ENCODE peak calls at places on chromosomes 7 and 10, in ten cellular contexts. A is A549, U is SK-N-SH, K is WTC11, R is HCT116, S is endothelial cell of umbilical vein, C is GM12878, L is K562, F is H1, Z is HepG2. H is an unnamed sample.

GRCh38 chr10:106106114-106106513 is 1058.4 kb downstream of the SORCS1 start:
- DNase-seq in A (no peak), U (no peak), K (no peak), R (no peak), S (no peak), C (no peak), L (no peak), F (no peak), Z (no peak), H (no peak)

GRCh38 chr10:17123062-17123661 is 6.4 kb downstream of the CUBN start:
- DNase-seq in A (no peak), U (no peak), K (no peak), R (no peak), S (no peak), C (no peak), L (no peak), F (no peak), Z (no peak), H (no peak)

GRCh38 chr10:125165584-125166340 is 5.4 kb upstream of the CTBP2 start:
- DNase-seq in A (no peak), U (no peak), K (no peak), R (no peak), S (no peak), C (no peak), L (no peak), F (no peak), Z (no peak), H (no peak)

GRCh38 chr10:55146032-55146431 is 345.0 kb upstream of the PCDH15 start:
- DNase-seq in A (no peak), U (no peak), K (no peak), R (no peak), S (peak; percentile 24), C (no peak), L (no peak), F (no peak), Z (no peak), H (peak; percentile 64)

GRCh38 chr7:9149499-9150082 is 716.2 kb downstream of the NXPH1 start:
- DNase-seq in A (no peak), U (no peak), K (no peak), R (no peak), S (no peak), C (no peak), L (no peak), F (no peak), Z (no peak), H (no peak)

GRCh38 chr7:129778770-129779601 is 167.5 kb downstream of the NRF1 start:
- DNase-seq in A (peak; percentile 58), U (no peak), K (peak; percentile 49), R (no peak), S (no peak), C (no peak), L (no peak), F (no peak), Z (no peak), H (no peak)

GRCh38 chr7:151725844-151726770 is 150.8 kb downstream of the PRKAG2 start:
- DNase-seq in A (no peak), U (no peak), K (no peak), R (no peak), S (no peak), C (no peak), L (no peak), F (no peak), Z (no peak), H (no peak)

GRCh38 chr10:88557659-88558058 is 25.5 kb downstream of the RNLS start:
- DNase-seq in A (no peak), U (no peak), K (no peak), R (no peak), S (no peak), C (no peak), L (no peak), F (no peak), Z (no peak), H (no peak)

GRCh38 chr10:53952698-53953097 is 848.3 kb downstream of the PCDH15 start:
- DNase-seq in A (no peak), U (no peak), K (no peak), R (no peak), S (no peak), C (no peak), L (no peak), F (no peak), Z (no peak), H (no peak)

GRCh38 chr10:62560207-62560819 is 186.1 kb downstream of the ZNF365 start:
- DNase-seq in A (no peak), U (no peak), K (no peak), R (no peak), S (no peak), C (no peak), L (no peak), F (no peak), Z (no peak), H (no peak)

GRCh38 chr10:74851834-74852233 is 25.4 kb downstream of the KAT6B start:
- DNase-seq in A (no peak), U (no peak), K (no peak), R (no peak), S (peak; percentile 50), C (no peak), L (no peak), F (no peak), Z (no peak), H (no peak)

GRCh38 chr10:459743-460142 is 229.7 kb downstream of the DIP2C start:
- DNase-seq in A (no peak), U (no peak), K (no peak), R (no peak), S (no peak), C (no peak), L (no peak), F (no peak), Z (no peak), H (no peak)

GRCh38 chr10:124994573-124995473 is 52.9 kb downstream of the ZRANB1 start:
- DNase-seq in A (no peak), U (no peak), K (peak; percentile 4), R (no peak), S (no peak), C (no peak), L (no peak), F (no peak), Z (no peak), H (no peak)

GRCh38 chr10:5737352-5737751 is 52.7 kb downstream of the TASOR2 start:
- DNase-seq in A (no peak), U (no peak), K (peak; percentile 48), R (no peak), S (no peak), C (no peak), L (no peak), F (no peak), Z (no peak), H (no peak)
- TF ChIP-seq CTCF in A (no peak), U (no peak), K (no peak), R (no peak), S (no peak), C (peak; percentile 11), L (no peak), F (peak; percentile 49), Z (no peak), H (no peak)

GRCh38 chr10:27679996-27680395 is 65.6 kb downstream of the MKX start:
- DNase-seq in A (no peak), U (no peak), K (peak; percentile 14), R (no peak), S (no peak), C (no peak), L (no peak), F (no peak), Z (no peak), H (no peak)
- TF ChIP-seq MAX in A (no peak), U (no peak), K (no peak), R (no peak), S (no peak), C (no peak), L (no peak), F (no peak), Z (no peak), H (no peak)

DNA sequence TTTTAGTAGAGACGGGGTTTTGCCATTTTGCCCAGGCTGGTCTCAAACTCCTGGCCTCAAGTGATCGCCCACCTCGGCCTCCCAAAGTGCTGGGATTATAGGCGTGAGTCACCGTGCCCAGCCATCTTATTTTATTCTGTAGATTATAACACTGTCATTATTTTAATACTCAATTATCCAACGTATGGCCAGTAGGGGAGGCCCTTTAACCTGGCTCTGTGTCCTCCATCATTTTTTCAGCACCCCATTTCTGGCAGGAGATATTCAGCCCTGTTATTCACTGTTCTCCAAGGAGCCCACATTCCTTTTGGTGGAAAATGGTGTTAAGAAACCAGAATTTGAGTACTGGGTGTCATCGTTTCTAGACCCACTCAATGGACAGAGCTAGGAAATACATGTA is 31.5 kb downstream of the PDSS1 start:
- DNase-seq in A (no peak), U (no peak), K (no peak), R (no peak), S (no peak), C (no peak), L (no peak), F (no peak), Z (no peak), H (no peak)
- TF ChIP-seq CTCF in A (no peak), U (peak; percentile 20), K (no peak), R (peak; percentile 12), S (no peak), C (peak; percentile 23), L (no peak), F (no peak), Z (no peak), H (no peak)

GRCh38 chr7:99805641-99806040 is 21.7 kb upstream of the CYP3A4 start:
- DNase-seq in A (no peak), U (no peak), K (no peak), R (no peak), S (no peak), C (no peak), L (no peak), F (no peak), Z (no peak), H (no peak)

GRCh38 chr7:99806839-99807478 is 20.9 kb upstream of the CYP3A43 start:
- DNase-seq in A (no peak), U (no peak), K (no peak), R (no peak), S (no peak), C (no peak), L (peak; percentile 36), F (no peak), Z (no peak), H (no peak)

DNA sequence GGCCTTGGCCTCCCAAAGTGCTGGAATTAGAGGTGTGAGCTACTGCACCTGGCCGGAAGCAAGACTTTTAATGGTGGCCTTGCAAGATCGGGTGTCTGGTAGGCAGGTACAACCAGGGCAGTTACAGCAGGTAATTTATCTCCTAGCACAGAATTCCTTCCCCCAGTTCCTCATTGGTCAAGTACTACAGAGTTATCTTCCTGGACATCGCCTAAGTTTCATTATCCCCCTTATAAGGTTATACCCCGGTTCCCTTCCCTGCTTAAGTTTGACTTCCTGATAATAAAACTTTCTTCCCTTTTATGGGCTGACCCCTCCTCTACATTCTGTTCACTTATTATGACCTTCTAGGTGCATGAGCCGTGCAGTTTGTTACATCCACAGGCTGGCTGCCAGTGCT is 19.0 kb upstream of the CYP3A43 start:
- DNase-seq in A (no peak), U (no peak), K (no peak), R (no peak), S (no peak), C (no peak), L (no peak), F (no peak), Z (no peak), H (no peak)
- TF ChIP-seq MAX in A (no peak), U (no peak), K (no peak), R (no peak), S (no peak), C (no peak), L (no peak), F (no peak), Z (no peak), H (no peak)

GRCh38 chr10:38010150-38010903 is at the start of gene ZNF33A:
- DNase-seq in A (peak; percentile 76), U (peak; percentile 83), K (peak; percentile 83), R (peak; percentile 91), S (peak; percentile 95), C (peak; percentile 85), L (peak; percentile 77), F (peak; percentile 70), Z (peak; percentile 90), H (peak; percentile 92)
- TF ChIP-seq CTCF in A (no peak), U (no peak), K (no peak), R (no peak), S (no peak), C (peak; percentile 10), L (no peak), F (no peak), Z (no peak), H (no peak)

H was measured in NB4.